ENCODE peak calls at places on chromosomes 7 and 10, in eight cellular contexts. G is stimulated activated CD4-positive, alpha-beta T cell treated with anti-CD3 and anti-CD28 coated beads, Interleukin-4, amount 100 ng/mL, for 1 hour; S is CD4-positive, alpha-beta T cell; B is activated CD4-positive, alpha-beta T cell treated with anti-CD3 and anti-CD28 coated beads, Interleukin-2, amount 10 ng/mL, durations not matched to agents 7 days and 5 days; J is transverse colon; K is HT1080; A is NCI-H1092; I is HEK293T. T is an unnamed sample.
A peak's percentile ranks its signal among the peaks of the same experiment; 100 is the strongest.

GRCh38 chr10:133245439-133246235 is 8.0 kb downstream of the VENTX start:
- DNase-seq in I (no peak), G (no peak), S (no peak), A (no peak), B (no peak), K (no peak), J (peak; percentile 59), T (no peak)

GRCh38 chr10:36638461-36638860 is 486.9 kb upstream of the ANKRD30A start:
- DNase-seq in A (no peak), S (no peak), G (no peak), J (no peak), I (no peak), B (no peak), K (no peak), T (no peak)

GRCh38 chr10:58275908-58276307 is 6.9 kb downstream of the CISD1 start:
- DNase-seq in B (no peak), G (no peak), J (no peak), K (no peak), I (no peak), S (no peak), A (no peak), T (no peak)

GRCh38 chr10:75238182-75239180 is 2.7 kb upstream of the COMTD1 start:
- DNase-seq in A (no peak), S (no peak), J (no peak), K (no peak), B (no peak), I (no peak), G (no peak), T (no peak)

GRCh38 chr7:146864644-146865043 is 748.0 kb downstream of the CNTNAP2 start:
- DNase-seq in J (no peak), A (no peak), K (no peak), G (no peak), I (no peak), B (no peak), S (no peak), T (no peak)

GRCh38 chr7:68146970-68147369 is 1150.3 kb downstream of the TYW1 start:
- DNase-seq in J (no peak), I (no peak), K (no peak), S (no peak), A (peak; percentile 79), B (no peak), G (no peak), T (no peak)

GRCh38 chr10:121296856-121297255 is 301.4 kb downstream of the FGFR2 start:
- DNase-seq in S (no peak), A (no peak), K (no peak), I (no peak), B (no peak), J (no peak), G (no peak), T (no peak)

GRCh38 chr7:96401200-96401599 is 79.3 kb upstream of the SLC25A13 start:
- DNase-seq in B (no peak), A (no peak), I (no peak), J (no peak), S (no peak), G (no peak), K (no peak), T (no peak)

GRCh38 chr10:29119374-29119773 is 169.5 kb upstream of the LYZL1 start:
- DNase-seq in J (peak; percentile 72), B (no peak), A (no peak), S (no peak), I (peak; percentile 63), G (no peak), K (peak; percentile 30), T (no peak)

GRCh38 chr7:149205690-149206381 is 10.5 kb downstream of the ZNF282 start:
- DNase-seq in G (no peak), I (no peak), J (peak; percentile 22), K (no peak), B (no peak), A (no peak), S (no peak), T (no peak)

GRCh38 chr7:26526288-26526587 is 234.6 kb downstream of the SNX10 start:
- DNase-seq in K (no peak), S (no peak), J (no peak), B (no peak), A (no peak), G (no peak), I (no peak), T (no peak)

GRCh38 chr10:72688208-72688651 is 3.7 kb upstream of the MCU start:
- DNase-seq in K (peak; percentile 90), G (no peak), I (no peak), J (no peak), A (no peak), S (no peak), B (no peak), T (peak; percentile 39)

GRCh38 chr7:30667172-30667571 is 15.1 kb downstream of the CRHR2 start:
- DNase-seq in A (no peak), K (no peak), B (no peak), S (no peak), J (no peak), I (no peak), G (no peak), T (no peak)

GRCh38 chr10:129621694-129622093 is 154.7 kb downstream of the MGMT start:
- DNase-seq in A (no peak), I (no peak), B (no peak), K (no peak), G (no peak), S (no peak), J (no peak), T (no peak)

GRCh38 chr10:43748560-43748959 is 99.9 kb upstream of the ZNF32 start:
- DNase-seq in I (no peak), B (no peak), S (no peak), K (no peak), G (no peak), A (no peak), J (no peak), T (no peak)